ENCODE peak calls at places on chromosomes 1 and 21, in nine cellular contexts. Y is glutamatergic neuron, D is lower lobe of right lung, E is PC-9, R is astrocyte of the spinal cord, F is HFF-Myc, B is upper lobe of right lung, V is cardiac fibroblast, M is kidney. K is an unnamed sample.

GRCh38 chr1:22255341-22256212 is 112.7 kb upstream of the WNT4 start:
- DNase-seq in E (no peak), Y (no peak), F (no peak), B (no peak), V (no peak), D (no peak), M (no peak), R (peak; percentile 50), K (no peak)

GRCh38 chr1:115647919-115648597 is 6.3 kb downstream of the VANGL1 start:
- DNase-seq in E (no peak), D (no peak), F (no peak), B (no peak), V (no peak), R (no peak), Y (no peak), M (no peak), K (no peak)

GRCh38 chr1:17860812-17861211 is 105.7 kb downstream of the ACTL8 start:
- DNase-seq in F (no peak), Y (no peak), D (no peak), M (no peak), R (no peak), B (no peak), V (no peak), E (no peak), K (no peak)

GRCh38 chr1:84299536-84300260 is 1.8 kb upstream of the SAMD13 start:
- DNase-seq in V (peak; percentile 9), B (no peak), E (no peak), F (no peak), D (no peak), R (peak; percentile 22), M (no peak), Y (no peak), K (no peak)

GRCh38 chr1:201724760-201725105 is 104.2 kb upstream of the IPO9 start:
- DNase-seq in D (no peak), Y (no peak), V (no peak), B (no peak), M (no peak), E (no peak), R (peak; percentile 59), F (no peak), K (no peak)

GRCh38 chr1:217106231-217106630 is 383.0 kb upstream of the ESRRG start:
- DNase-seq in M (no peak), E (no peak), D (no peak), F (no peak), B (no peak), R (peak; percentile 22), V (no peak), Y (no peak), K (no peak)

GRCh38 chr1:31183927-31184554 is 55.6 kb downstream of the NKAIN1 start:
- DNase-seq in M (no peak), F (no peak), V (peak; percentile 54), B (no peak), D (no peak), R (no peak), Y (peak; percentile 71), E (no peak), K (no peak)

GRCh38 chr1:115291731-115292130 is 46.3 kb downstream of the NGF start:
- DNase-seq in M (no peak), D (no peak), V (no peak), E (no peak), B (no peak), Y (no peak), F (no peak), R (peak; percentile 32), K (no peak)

GRCh38 chr1:202160377-202160940 is at the start of gene PTPN7:
- DNase-seq in E (no peak), B (peak; percentile 84), V (no peak), Y (no peak), D (peak; percentile 74), M (no peak), R (no peak), F (no peak), K (no peak)

GRCh38 chr1:68347415-68347814 is 102.3 kb downstream of the RPE65 start:
- DNase-seq in Y (no peak), F (no peak), R (no peak), M (no peak), B (no peak), D (peak; percentile 62), V (no peak), E (no peak), K (no peak)

DNA sequence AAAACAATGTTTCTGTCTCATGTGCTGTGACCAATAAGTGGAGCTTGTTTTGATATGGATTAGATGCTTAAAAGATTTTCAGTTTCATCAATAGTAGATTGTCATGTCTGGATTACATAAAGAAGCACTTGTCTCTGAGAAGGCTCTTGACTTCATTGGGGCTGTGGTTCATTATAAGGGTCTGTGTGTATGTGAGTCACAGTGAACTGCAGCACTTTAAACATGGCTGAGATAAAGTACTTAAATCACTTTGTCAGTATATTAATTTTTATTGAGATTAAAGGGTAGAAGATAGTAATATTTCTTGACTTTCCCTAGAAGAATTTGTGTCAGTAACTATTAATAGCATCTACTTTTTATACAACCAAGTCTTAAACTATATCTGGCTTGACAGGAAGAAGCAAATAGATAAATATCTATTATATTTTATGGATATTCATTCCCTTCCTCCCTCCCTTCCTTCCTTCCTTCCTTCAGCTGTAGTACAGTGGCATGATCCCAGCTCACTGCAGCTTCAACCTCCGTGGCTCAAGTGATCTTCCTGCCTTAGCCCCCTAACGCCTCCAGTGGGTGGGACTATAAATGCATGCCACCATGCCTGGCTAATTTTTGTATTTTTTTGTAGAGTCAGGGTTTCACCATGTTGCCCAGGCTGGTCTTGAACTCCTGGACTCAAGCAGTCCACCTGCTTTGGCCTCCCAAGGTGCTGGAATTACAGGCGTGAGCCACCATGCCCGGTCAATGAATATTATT is 48.8 kb downstream of the ZFYVE9 start:
- DNase-seq in F (no peak), D (no peak), R (no peak), V (no peak), Y (no peak), E (no peak), B (no peak), M (no peak), K (no peak)
- TF ChIP-seq CTCF in F (no peak), D (no peak), R (no peak), V (no peak), Y (no peak), E (no peak), B (no peak), M (no peak), K (no peak)

GRCh38 chr21:42574234-42575027 is 60.8 kb downstream of the SLC37A1 start:
- DNase-seq in V (peak; percentile 38), B (peak; percentile 62), Y (peak; percentile 27), F (peak; percentile 39), D (peak; percentile 45), M (peak; percentile 55), R (no peak), E (no peak), K (no peak)
- TF ChIP-seq CTCF in V (peak; percentile 49), B (peak; percentile 18), Y (peak; percentile 13), F (peak; percentile 74), D (peak; percentile 21), M (no peak), R (peak; percentile 36), E (no peak), K (peak; percentile 50)

GRCh38 chr1:46747683-46748288 is 28.9 kb upstream of the EFCAB14 start:
- DNase-seq in V (peak; percentile 66), R (peak; percentile 32), D (no peak), E (peak; percentile 61), Y (peak; percentile 49), M (no peak), F (peak; percentile 20), B (no peak), K (no peak)
- TF ChIP-seq CTCF in V (peak; percentile 73), R (peak; percentile 73), D (peak; percentile 74), E (peak; percentile 77), Y (peak; percentile 67), M (peak; percentile 88), F (peak; percentile 68), B (peak; percentile 74), K (peak; percentile 74)

DNA sequence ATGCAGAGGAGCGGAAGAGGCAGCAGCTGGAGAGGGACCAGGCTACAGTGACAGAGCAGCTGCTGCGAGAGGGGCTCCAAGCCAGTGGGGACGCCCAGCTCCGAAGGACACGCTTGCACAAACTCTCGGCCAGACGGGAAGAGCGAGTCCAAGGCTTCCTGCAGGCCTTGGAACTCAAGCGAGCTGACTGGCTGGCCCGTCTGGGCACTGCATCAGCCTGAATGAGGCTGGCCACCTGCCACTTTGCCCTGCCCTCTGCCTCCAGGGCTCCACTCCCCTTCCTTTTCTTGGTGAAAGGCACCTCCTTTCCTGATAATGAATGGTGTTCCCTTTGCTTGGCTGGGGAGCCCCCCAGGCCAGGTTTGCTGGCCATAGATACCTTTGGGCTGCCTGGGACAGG is 3.3 kb upstream of the HMGN2 start:
- DNase-seq in R (no peak), E (no peak), F (no peak), Y (peak; percentile 24), V (no peak), B (no peak), M (peak; percentile 79), D (no peak), K (no peak)
- TF ChIP-seq CTCF in R (no peak), E (no peak), F (no peak), Y (no peak), V (no peak), B (no peak), M (no peak), D (no peak), K (no peak)

DNA sequence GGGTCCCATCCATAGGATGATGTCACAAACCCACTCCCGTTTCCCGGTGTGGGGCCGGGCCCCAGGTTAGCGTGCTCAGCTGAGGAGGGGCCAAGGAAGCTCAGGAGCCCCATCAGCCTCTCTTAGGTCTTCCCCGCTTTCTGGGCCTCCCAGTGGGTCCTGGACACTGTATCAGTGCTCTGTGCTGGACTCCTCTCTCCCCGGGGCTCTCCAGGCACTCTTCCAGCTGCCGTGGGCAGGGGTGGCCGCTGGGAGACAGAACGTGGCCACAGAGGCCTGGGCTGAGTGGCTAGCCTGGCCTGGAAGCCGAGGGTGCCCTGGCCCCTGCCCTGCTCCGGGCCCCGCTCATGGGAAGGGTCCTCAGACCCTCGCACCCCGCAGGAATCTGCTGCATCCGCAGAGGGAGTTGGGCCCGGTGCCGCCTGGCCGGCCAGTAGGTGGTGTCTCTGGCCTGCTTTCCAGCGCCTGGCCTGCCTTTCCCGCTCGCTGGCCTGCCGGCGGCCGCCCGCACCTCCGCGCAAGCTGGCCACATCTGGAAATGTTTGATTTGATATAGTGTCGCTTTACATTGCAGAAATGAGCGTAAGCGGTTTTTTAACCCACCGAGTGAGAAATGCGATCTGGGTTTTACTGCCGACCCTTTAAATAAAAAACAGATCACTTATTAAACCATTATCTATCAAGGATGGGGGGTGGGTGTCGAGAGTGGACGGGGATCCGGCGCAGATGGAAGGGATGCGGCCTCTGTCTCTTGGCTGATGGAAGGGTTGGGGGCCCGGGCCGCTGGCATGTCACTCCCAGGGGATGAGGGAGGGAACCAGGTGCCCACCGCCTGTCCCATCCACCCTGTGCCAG is 74.4 kb upstream of the TTC34 start:
- DNase-seq in R (no peak), V (peak; percentile 3), D (no peak), F (no peak), Y (peak; percentile 39), B (no peak), M (no peak), E (no peak), K (no peak)
- TF ChIP-seq CTCF in R (no peak), V (no peak), D (peak; percentile 38), F (peak; percentile 3), Y (no peak), B (peak; percentile 42), M (peak; percentile 42), E (no peak), K (peak; percentile 3)